ENCODE peak calls at places on chromosomes 7 and 10, in nine cellular contexts. D, N, J, G, K, Q, L, C and M are unnamed samples.

GRCh38 chr10:110643670-110644597 is at the start of gene RBM20:
- DNase-seq in J (peak), L (no peak), C (peak), N (peak), Q (peak), D (peak), K (no peak), G (peak), M (no peak)

GRCh38 chr10:42953684-42954674 is 122.9 kb upstream of the RET start:
- DNase-seq in C (peak), N (no peak), K (no peak), G (no peak), J (no peak), L (no peak), Q (no peak), D (peak), M (no peak)

GRCh38 chr10:27723436-27723835 is 22.2 kb downstream of the MKX start:
- DNase-seq in L (no peak), G (no peak), D (no peak), J (no peak), C (no peak), Q (peak), K (no peak), N (peak), M (no peak)

GRCh38 chr10:72809033-72809432 is 84.5 kb upstream of the OIT3 start:
- DNase-seq in G (no peak), J (no peak), L (no peak), N (no peak), C (no peak), Q (no peak), K (no peak), D (no peak), M (no peak)

GRCh38 chr10:92830478-92831389 is 17.6 kb upstream of the EXOC6 start:
- DNase-seq in Q (no peak), C (no peak), N (no peak), D (no peak), K (no peak), G (no peak), J (no peak), L (peak), M (no peak)

GRCh38 chr7:70434376-70434775 is 697.6 kb upstream of the GALNT17 start:
- DNase-seq in C (no peak), N (no peak), L (no peak), J (no peak), G (no peak), Q (no peak), K (no peak), D (no peak), M (no peak)

GRCh38 chr10:12716042-12716441 is 285.5 kb downstream of the CCDC3 start:
- DNase-seq in D (no peak), J (no peak), C (no peak), N (no peak), G (no peak), L (no peak), Q (peak), K (no peak), M (no peak)

GRCh38 chr7:707296-708000 is 19.1 kb upstream of the DNAAF5 start:
- DNase-seq in N (no peak), G (no peak), L (no peak), C (peak), J (no peak), K (no peak), D (peak), Q (no peak), M (no peak)

DNA sequence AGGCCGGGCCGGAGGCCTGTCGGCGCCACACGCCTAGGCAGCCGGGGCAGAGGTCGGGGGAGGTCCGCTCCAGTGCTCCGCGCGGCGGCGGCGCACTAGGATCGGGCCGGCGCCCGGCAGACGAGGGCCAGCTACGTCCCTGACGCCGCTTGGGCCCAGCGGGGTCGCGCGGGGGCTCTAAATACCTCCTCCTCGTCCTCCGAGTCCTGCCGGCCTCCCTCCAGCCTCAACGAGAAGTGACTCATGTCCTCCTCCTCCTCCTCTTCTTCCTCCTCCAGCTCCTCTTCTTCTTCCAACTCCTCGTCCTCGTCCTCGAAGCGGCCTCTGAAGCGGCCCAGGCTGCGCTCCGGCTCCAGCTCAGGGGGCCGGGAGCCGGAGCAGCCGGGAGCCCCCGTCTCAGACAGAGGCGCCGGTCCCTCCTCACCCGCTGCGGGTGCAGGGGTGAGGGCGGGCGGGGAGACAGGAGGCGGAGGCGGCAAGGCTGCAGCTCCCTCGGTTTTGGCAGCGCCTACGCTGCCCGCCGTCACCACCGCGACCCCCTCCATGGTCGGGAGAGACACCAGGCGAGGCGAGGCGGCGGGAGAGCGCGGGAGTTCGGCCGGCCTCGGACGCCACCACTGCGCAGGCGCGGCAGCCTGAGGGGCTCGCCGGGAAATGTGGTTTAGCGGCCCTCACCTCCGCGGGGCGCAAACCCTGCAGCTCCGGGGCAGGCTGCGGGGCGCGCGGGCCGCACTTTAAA is at the start of gene PCGF6:
- DNase-seq in K (peak), Q (peak), L (peak), C (peak), D (peak), J (peak), N (peak), G (peak), M (peak)
- TF ChIP-seq CTCF in K (peak), Q (no peak), L (no peak), C (no peak), D (peak), J (peak), N (no peak), G (no peak), M (no peak)

GRCh38 chr10:86671985-86672710 is 3.8 kb downstream of the LDB3 start:
- DNase-seq in K (no peak), N (no peak), D (no peak), Q (peak), L (peak), J (peak), G (no peak), C (peak), M (peak)

GRCh38 chr10:86673827-86674581 is 5.7 kb downstream of the LDB3 start:
- DNase-seq in D (no peak), N (no peak), L (no peak), Q (no peak), J (no peak), K (no peak), C (peak), G (no peak), M (no peak)

GRCh38 chr10:86673216-86673826 is 5.0 kb downstream of the LDB3 start:
- DNase-seq in C (no peak), L (no peak), Q (no peak), N (no peak), G (no peak), D (no peak), K (no peak), J (no peak), M (no peak)

GRCh38 chr10:86671419-86671818 is 3.1 kb downstream of the LDB3 start:
- DNase-seq in G (peak), D (no peak), N (no peak), L (no peak), K (no peak), Q (no peak), C (no peak), J (no peak), M (no peak)

DNA sequence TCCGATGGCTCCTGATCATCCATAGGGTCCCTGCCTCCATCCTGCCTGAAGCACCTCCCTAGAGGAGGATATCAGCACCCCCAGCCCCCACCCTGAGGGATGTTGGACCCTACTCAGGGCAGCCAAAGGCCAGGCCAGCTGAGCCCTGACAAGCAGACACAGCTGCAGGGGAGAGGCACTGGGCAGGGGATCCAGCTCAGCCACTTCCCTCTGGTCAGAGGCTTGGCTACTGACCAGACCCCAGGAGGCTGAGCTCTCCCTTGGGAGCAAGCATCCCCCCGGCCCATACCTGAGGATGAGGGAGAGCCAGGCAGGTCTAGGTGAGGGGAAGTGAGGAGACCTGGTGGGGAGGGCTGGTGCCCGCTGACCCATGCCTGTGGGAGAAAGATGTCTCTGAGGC is 6.6 kb downstream of the LDB3 start:
- DNase-seq in J (no peak), K (no peak), N (no peak), D (no peak), Q (no peak), G (no peak), C (no peak), L (no peak), M (no peak)
- H3K4me3 ChIP-seq in J (peak), K (no peak), N (no peak), D (no peak), Q (no peak), G (no peak), C (no peak), L (no peak), M (no peak)

GRCh38 chr7:27579565-27579964 is 83.1 kb downstream of the HIBADH start:
- DNase-seq in G (peak), K (no peak), D (no peak), Q (no peak), N (peak), J (no peak), L (no peak), C (no peak), M (no peak)

GRCh38 chr7:27575647-27576046 is 87.0 kb downstream of the HIBADH start:
- DNase-seq in L (peak), K (no peak), C (no peak), G (no peak), J (no peak), D (no peak), Q (no peak), N (no peak), M (no peak)

GRCh38 chr7:27581906-27582305 is 80.8 kb downstream of the HIBADH start:
- DNase-seq in L (no peak), Q (no peak), C (no peak), D (no peak), J (no peak), G (no peak), N (no peak), K (no peak), M (no peak)

GRCh38 chr7:27581119-27581518 is 81.6 kb downstream of the HIBADH start:
- DNase-seq in K (no peak), L (no peak), N (no peak), Q (no peak), G (no peak), D (no peak), C (no peak), J (no peak), M (no peak)

GRCh38 chr7:27576360-27576944 is 86.2 kb downstream of the HIBADH start:
- DNase-seq in L (peak), K (no peak), J (peak), C (no peak), G (peak), Q (peak), N (peak), D (no peak), M (peak)
- TF ChIP-seq CTCF in L (peak), K (peak), J (peak), C (peak), G (peak), Q (peak), N (peak), D (peak), M (peak)

GRCh38 chr10:87623191-87623590 is 36.5 kb upstream of the PAPSS2 start:
- DNase-seq in J (no peak), G (peak), K (no peak), Q (no peak), C (no peak), N (no peak), L (no peak), D (no peak), M (no peak)

GRCh38 chr10:87626422-87626892 is 33.2 kb upstream of the PAPSS2 start:
- DNase-seq in D (no peak), K (no peak), Q (peak), N (no peak), C (no peak), L (no peak), G (no peak), J (peak), M (no peak)

GRCh38 chr10:87622290-87623004 is 37.2 kb upstream of the PAPSS2 start:
- DNase-seq in Q (peak), N (no peak), C (no peak), J (no peak), D (no peak), L (no peak), K (no peak), G (peak), M (no peak)

GRCh38 chr10:87619705-87620104 is 40.0 kb upstream of the PAPSS2 start:
- DNase-seq in K (no peak), L (no peak), J (no peak), D (no peak), G (peak), N (peak), Q (no peak), C (no peak), M (peak)

DNA sequence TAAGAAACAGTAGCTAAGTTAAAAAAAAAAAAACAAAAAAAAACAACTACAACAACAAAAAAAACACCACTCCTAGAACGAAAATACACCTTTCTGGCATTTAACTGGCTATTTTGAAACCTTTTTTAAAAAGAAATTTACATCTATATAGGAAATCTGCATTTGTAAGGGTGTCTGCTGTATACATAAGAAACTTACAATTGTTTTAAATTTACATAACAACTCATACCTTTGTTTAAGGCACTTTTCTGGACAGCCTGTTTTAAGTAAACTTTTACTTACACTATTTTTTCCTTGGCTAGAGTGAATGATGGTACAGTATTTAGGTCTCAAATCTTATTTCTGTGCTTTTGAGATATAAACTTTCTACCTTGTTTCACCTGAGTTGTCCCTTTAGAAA is 34.0 kb upstream of the PAPSS2 start:
- DNase-seq in K (no peak), N (no peak), C (no peak), J (no peak), G (no peak), D (no peak), L (no peak), Q (peak), M (no peak)
- H3K4me3 ChIP-seq in K (no peak), N (no peak), C (no peak), J (no peak), G (no peak), D (no peak), L (no peak), Q (peak), M (no peak)

GRCh38 chr7:102992509-102992819 is 79.7 kb downstream of the LRRC17 start:
- DNase-seq in J (no peak), K (no peak), Q (no peak), D (no peak), L (no peak), N (peak), G (no peak), C (no peak), M (no peak)
- TF ChIP-seq CTCF in J (no peak), K (no peak), Q (no peak), D (no peak), L (no peak), N (no peak), G (no peak), C (no peak), M (no peak)

GRCh38 chr7:16465469-16466086 is at the start of gene SOSTDC1:
- DNase-seq in D (no peak), G (peak), N (peak), K (no peak), J (peak), Q (peak), L (peak), C (no peak), M (peak)
- H3K4me3 ChIP-seq in D (no peak), G (peak), N (peak), K (peak), J (peak), Q (no peak), L (no peak), C (no peak), M (peak)

GRCh38 chr10:127815147-127815546 is 77.6 kb downstream of the CLRN3 start:
- DNase-seq in G (no peak), K (no peak), J (no peak), N (no peak), Q (peak), D (no peak), C (no peak), L (no peak), M (peak)
- TF ChIP-seq CTCF in G (no peak), K (no peak), J (peak), N (no peak), Q (peak), D (peak), C (no peak), L (peak), M (peak)